ENCODE peak calls at places on chromosome 2, in seven cellular contexts. T is Peyer's patch; R is cardiac fibroblast; Q is CD8-positive, alpha-beta T cell; N is left lung; C is tibial nerve; K is A549. F is an unnamed sample.

GRCh38 chr2:229282758-229283546 is 11.9 kb upstream of the PID1 start:
- DNase-seq in T (no peak), R (peak; percentile 100), Q (no peak), N (no peak), C (peak; percentile 70), K (no peak), F (peak; percentile 33)

GRCh38 chr2:11498543-11499034 is 32.6 kb upstream of the E2F6 start:
- DNase-seq in T (no peak), R (no peak), Q (no peak), N (peak; percentile 76), C (peak; percentile 64), K (no peak), F (no peak)

GRCh38 chr2:85435220-85435958 is 16.9 kb downstream of the SH2D6 start:
- DNase-seq in T (no peak), R (no peak), Q (no peak), N (no peak), C (no peak), K (no peak), F (no peak)

GRCh38 chr2:15041429-15041837 is 408.9 kb downstream of the LRATD1 start:
- DNase-seq in T (no peak), R (no peak), Q (no peak), N (no peak), C (peak; percentile 30), K (no peak), F (no peak)

GRCh38 chr2:121128741-121129659 is 156.0 kb downstream of the TFCP2L1 start:
- DNase-seq in T (peak; percentile 85), R (peak; percentile 37), Q (no peak), N (no peak), C (peak; percentile 13), K (peak; percentile 43), F (peak; percentile 3)

GRCh38 chr2:191243154-191243553 is 2.0 kb upstream of the MYO1B start:
- DNase-seq in T (no peak), R (no peak), Q (no peak), N (no peak), C (no peak), K (no peak), F (no peak)

GRCh38 chr2:98822301-98823164 is 91.6 kb upstream of the MGAT4A start:
- DNase-seq in T (peak; percentile 68), R (peak; percentile 18), Q (peak; percentile 37), N (peak; percentile 95), C (no peak), K (no peak), F (no peak)

GRCh38 chr2:8427211-8427610 is 254.6 kb upstream of the ID2 start:
- DNase-seq in T (no peak), R (no peak), Q (no peak), N (no peak), C (no peak), K (no peak), F (no peak)

GRCh38 chr2:42777883-42778805 is 14.2 kb upstream of the OXER1 start:
- DNase-seq in T (no peak), R (no peak), Q (no peak), N (no peak), C (no peak), K (no peak), F (no peak)

GRCh38 chr2:60554649-60555065 is 1.2 kb upstream of the BCL11A start:
- DNase-seq in T (peak; percentile 62), R (no peak), Q (no peak), N (peak; percentile 81), C (no peak), K (no peak), F (no peak)

GRCh38 chr2:159249955-159250723 is 36.4 kb downstream of the WDSUB1 start:
- DNase-seq in T (no peak), R (peak; percentile 87), Q (no peak), N (no peak), C (peak; percentile 71), K (no peak), F (no peak)

GRCh38 chr2:74516070-74516633 is 1.9 kb downstream of the TLX2 start:
- DNase-seq in T (peak; percentile 81), R (peak; percentile 56), Q (peak; percentile 59), N (peak; percentile 88), C (no peak), K (no peak), F (no peak)

GRCh38 chr2:48529676-48530032 is 300 bp upstream of the STON1 start:
- DNase-seq in T (no peak), R (no peak), Q (no peak), N (no peak), C (no peak), K (no peak), F (no peak)

GRCh38 chr2:231592636-231593145 is at the start of gene TEX44:
- DNase-seq in T (no peak), R (no peak), Q (no peak), N (peak; percentile 41), C (no peak), K (no peak), F (no peak)

GRCh38 chr2:201781583-201782051 is 884 bp upstream of the ALS2 start:
- DNase-seq in T (no peak), R (no peak), Q (no peak), N (no peak), C (no peak), K (peak; percentile 27), F (no peak)

GRCh38 chr2:240790370-240791210 is 29.4 kb downstream of the KIF1A start:
- DNase-seq in T (peak; percentile 35), R (no peak), Q (no peak), N (no peak), C (no peak), K (no peak), F (no peak)

DNA sequence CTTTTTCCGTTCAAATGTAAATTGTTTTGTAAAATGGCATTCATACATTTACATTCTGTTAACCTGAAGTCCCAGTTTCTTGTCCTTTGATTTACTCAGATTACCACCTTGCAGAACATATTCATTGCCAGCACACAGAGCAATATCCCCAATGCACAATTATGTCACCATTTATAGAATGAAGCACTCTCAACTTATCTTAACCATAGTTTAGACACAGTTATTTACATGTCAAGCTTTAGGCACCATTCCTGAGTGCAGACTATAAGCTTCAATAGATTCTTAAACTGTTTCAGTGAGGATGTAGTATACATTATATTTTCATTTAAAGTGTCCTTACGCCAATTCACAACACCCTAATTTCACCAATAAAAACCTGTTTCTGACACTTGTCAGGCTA is 1977.9 kb downstream of the SUCLG1 start:
- DNase-seq in T (no peak), R (no peak), Q (no peak), N (no peak), C (no peak), K (no peak), F (no peak)
- H3K4me3 ChIP-seq in T (no peak overlapping the region), R (no peak overlapping the region), Q (no peak overlapping the region), N (no peak overlapping the region), C (no peak overlapping the region), K (no peak overlapping the region), F (no peak overlapping the region)

DNA sequence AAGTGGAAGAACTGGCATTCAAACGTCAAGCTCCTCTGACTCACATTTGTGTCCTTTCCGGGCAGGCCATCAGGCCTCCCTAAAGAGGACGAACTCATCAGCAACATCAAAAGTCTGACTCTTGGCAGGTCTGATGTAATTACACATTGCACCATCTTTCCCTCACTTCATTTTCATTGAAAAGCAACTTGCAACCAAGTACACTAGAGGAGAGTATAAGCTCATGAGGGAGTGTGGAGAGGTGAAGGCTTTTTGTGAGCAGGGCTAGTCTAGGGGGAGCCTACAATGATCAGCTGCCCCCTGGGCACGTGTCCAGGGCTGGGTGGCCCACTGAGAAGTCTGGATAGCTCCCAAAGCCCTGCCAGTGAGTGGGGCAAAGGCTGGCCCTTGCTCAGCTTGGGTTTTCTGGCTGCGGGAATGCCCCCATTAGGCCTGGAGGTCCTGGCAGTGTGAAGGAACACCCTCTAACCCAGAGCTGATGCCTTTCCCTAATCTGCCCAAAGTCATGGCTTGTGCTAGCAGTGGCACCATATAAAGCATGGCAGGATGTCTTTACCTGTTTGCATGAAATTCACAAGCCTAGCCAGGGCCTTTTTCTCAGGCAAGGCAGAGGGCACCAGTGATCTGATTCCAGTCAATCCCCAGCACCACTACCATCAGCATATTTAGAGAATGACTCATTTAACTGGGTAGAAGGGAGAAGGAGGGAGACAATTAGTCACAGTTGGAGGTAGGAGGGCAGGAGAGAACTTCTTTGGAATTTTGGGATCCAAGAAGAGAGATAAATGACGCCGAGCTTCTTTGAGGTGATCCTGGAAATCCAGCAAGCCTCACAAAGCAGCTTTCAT is 8.5 kb upstream of the DAW1 start:
- DNase-seq in T (no peak), R (peak; percentile 99), Q (no peak), N (no peak), C (peak; percentile 37), K (peak; percentile 88), F (peak; percentile 37)
- TF ChIP-seq CTCF in T (no peak), R (no peak), Q (no peak), N (no peak), C (no peak), K (peak; percentile 34), F (no peak)

GRCh38 chr2:196876364-196876763 is 50.1 kb downstream of the PGAP1 start:
- DNase-seq in T (no peak), R (no peak), Q (no peak), N (no peak), C (no peak), K (no peak), F (no peak)
- H3K4me3 ChIP-seq in T (no peak overlapping the region), R (no peak overlapping the region), Q (no peak overlapping the region), N (no peak overlapping the region), C (no peak overlapping the region), K (no peak overlapping the region), F (no peak overlapping the region)

DNA sequence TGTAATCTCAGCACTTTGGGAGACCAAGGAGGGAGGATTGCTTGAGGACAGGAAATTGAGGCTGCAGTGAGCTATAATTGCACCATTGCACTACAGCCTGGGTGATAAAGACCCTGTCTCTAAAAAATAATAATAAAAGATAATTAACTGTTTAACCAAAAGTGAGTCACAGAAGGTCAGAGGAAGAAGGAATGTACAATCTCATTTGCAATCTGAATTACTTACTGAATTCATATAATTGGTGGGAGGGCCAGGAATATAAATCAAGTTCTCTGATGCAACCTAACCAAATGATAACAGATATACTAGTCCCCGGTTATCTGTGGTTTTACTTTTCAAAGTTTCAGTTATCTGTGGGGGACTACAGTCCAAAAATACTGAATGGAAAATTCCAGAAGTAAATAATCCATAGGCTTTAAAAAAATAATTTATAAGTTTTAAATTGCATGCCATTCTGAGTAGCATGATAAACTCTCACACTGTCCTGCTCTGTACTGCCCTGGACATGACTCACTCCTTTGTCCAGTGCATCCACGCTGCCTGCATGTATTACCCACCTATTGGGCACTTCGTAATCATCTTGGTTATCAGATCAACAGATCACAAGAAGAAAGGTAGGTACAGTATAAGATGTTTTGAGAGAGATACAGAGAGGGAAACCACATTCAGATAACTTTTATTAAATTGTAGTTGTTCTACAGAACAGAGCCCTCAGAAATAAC is 12.8 kb upstream of the MATN3 start:
- DNase-seq in T (no peak), R (peak; percentile 18), Q (no peak), N (no peak), C (no peak), K (no peak), F (no peak)
- TF ChIP-seq CTCF in T (no peak), R (no peak), Q (no peak), N (no peak), C (no peak), K (no peak), F (no peak)

GRCh38 chr2:96147593-96148201 is 2.5 kb upstream of the DUSP2 start:
- DNase-seq in T (peak; percentile 40), R (no peak), Q (no peak), N (no peak), C (no peak), K (no peak), F (no peak)
- H3K4me3 ChIP-seq in T (no peak overlapping the region), R (no peak overlapping the region), Q (peak overlapping the region; percentile 29), N (no peak overlapping the region), C (no peak overlapping the region), K (no peak overlapping the region), F (no peak overlapping the region)

GRCh38 chr2:217932661-217933325 is 70.0 kb downstream of the TNS1 start:
- DNase-seq in T (no peak), R (peak; percentile 70), Q (no peak), N (no peak), C (no peak), K (no peak), F (no peak)
- TF ChIP-seq CTCF in T (no peak), R (peak; percentile 11), Q (no peak), N (no peak), C (no peak), K (no peak), F (peak; percentile 20)